ENCODE peak calls at places on chromosomes 13 and 19, in seven cellular contexts. O is CD4-positive, CD25-positive, alpha-beta regulatory T cell; D is small intestine; W is Peyer's patch; V is neural progenitor cell; T is psoas muscle; Q is uterus. J is an unnamed sample.

GRCh38 chr19:35656700-35657099 is 8.6 kb downstream of the COX6B1 start:
- DNase-seq in O (no peak), D (no peak), W (no peak), V (no peak), T (no peak), Q (no peak), J (no peak)

GRCh38 chr19:6278740-6279619 is 795 bp downstream of the MLLT1 start:
- DNase-seq in O (no peak), D (no peak), W (no peak), V (no peak), T (peak; percentile 65), Q (peak; percentile 28), J (no peak)

GRCh38 chr13:48000559-48001126 is 430 bp downstream of the SUCLA2 start:
- DNase-seq in O (peak; percentile 3), D (peak; percentile 37), W (no peak), V (peak; percentile 55), T (no peak), Q (no peak), J (no peak)

GRCh38 chr19:10335149-10336053 is 2.1 kb upstream of the RAVER1 start:
- DNase-seq in O (no peak), D (no peak), W (no peak), V (no peak), T (no peak), Q (no peak), J (no peak)

GRCh38 chr19:1312732-1313694 is 27.3 kb downstream of the EFNA2 start:
- DNase-seq in O (no peak), D (peak; percentile 29), W (no peak), V (peak; percentile 48), T (no peak), Q (no peak), J (no peak)

GRCh38 chr19:55526216-55527196 is 10.4 kb downstream of the SBK2 start:
- DNase-seq in O (no peak), D (peak; percentile 62), W (peak; percentile 82), V (no peak), T (peak; percentile 93), Q (peak; percentile 39), J (peak; percentile 75)

GRCh38 chr19:19966862-19967261 is 66.1 kb downstream of the ZNF93 start:
- DNase-seq in O (no peak), D (no peak), W (no peak), V (no peak), T (no peak), Q (no peak), J (no peak)

GRCh38 chr13:46698015-46698414 is 98.9 kb downstream of the ESD start:
- DNase-seq in O (no peak), D (no peak), W (no peak), V (no peak), T (peak; percentile 70), Q (peak; percentile 47), J (peak; percentile 70)

GRCh38 chr19:54252845-54253244 is 4.2 kb downstream of the LILRB5 start:
- DNase-seq in O (no peak), D (no peak), W (no peak), V (no peak), T (no peak), Q (no peak), J (peak; percentile 23)

GRCh38 chr19:480016-480855 is 16.1 kb upstream of the MADCAM1 start:
- DNase-seq in O (peak; percentile 15), D (peak; percentile 82), W (peak; percentile 80), V (peak; percentile 84), T (peak; percentile 89), Q (peak; percentile 50), J (peak; percentile 87)

GRCh38 chr13:25881946-25882574 is 169.8 kb downstream of the SHISA2 start:
- DNase-seq in O (no peak), D (no peak), W (no peak), V (peak; percentile 91), T (no peak), Q (no peak), J (no peak)

GRCh38 chr13:113041821-113042335 is 63.7 kb upstream of the F7 start:
- DNase-seq in O (no peak), D (no peak), W (no peak), V (no peak), T (no peak), Q (no peak), J (no peak)

GRCh38 chr19:33797821-33798633 is 1.4 kb downstream of the KCTD15 start:
- DNase-seq in O (no peak), D (peak; percentile 30), W (peak; percentile 80), V (peak; percentile 88), T (peak; percentile 61), Q (peak; percentile 69), J (no peak)

GRCh38 chr13:85303630-85304029 is 495.6 kb downstream of the SLITRK6 start:
- DNase-seq in O (no peak), D (no peak), W (no peak), V (no peak), T (no peak), Q (no peak), J (no peak)

GRCh38 chr19:51181913-51182419 is 39.9 kb downstream of the SIGLEC7 start:
- DNase-seq in O (no peak), D (no peak), W (no peak), V (peak; percentile 53), T (no peak), Q (no peak), J (no peak)

GRCh38 chr13:50149932-50150331 is 134.7 kb downstream of the KCNRG start:
- DNase-seq in O (no peak), D (peak; percentile 64), W (no peak), V (no peak), T (no peak), Q (peak; percentile 35), J (no peak)

GRCh38 chr13:50152224-50152623 is 137.0 kb downstream of the KCNRG start:
- DNase-seq in O (no peak), D (peak; percentile 8), W (no peak), V (no peak), T (no peak), Q (no peak), J (no peak)

GRCh38 chr13:50152655-50153309 is 137.5 kb downstream of the KCNRG start:
- DNase-seq in O (no peak), D (peak; percentile 37), W (no peak), V (no peak), T (no peak), Q (no peak), J (no peak)

GRCh38 chr13:50153401-50153800 is 138.2 kb downstream of the KCNRG start:
- DNase-seq in O (no peak), D (no peak), W (no peak), V (no peak), T (no peak), Q (no peak), J (no peak)

DNA sequence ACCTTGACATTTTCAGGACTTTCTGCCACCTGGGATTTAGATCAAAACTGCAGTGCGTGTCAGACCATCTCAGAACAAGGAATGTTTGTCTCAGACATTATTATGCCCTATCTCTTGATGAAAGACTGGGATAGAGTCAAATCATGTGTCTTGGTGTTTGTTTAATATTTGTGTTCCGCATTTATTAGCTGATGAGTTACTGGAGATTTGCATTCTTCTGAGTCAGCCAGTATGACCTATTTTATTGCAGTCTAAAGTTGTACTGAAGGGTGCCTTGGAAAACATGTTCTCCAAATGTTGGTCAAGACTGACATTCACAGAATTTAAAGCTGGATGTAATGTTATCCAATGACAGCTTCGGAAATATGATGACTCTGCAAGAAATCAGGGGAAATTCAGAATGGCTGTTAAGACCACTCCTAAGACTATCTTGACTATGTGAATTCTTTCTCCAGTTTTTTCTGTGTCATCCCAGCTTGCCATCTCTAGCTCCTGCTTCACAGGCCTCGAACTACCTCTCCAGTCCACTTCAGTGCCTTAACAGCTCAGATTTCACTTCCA is 134.0 kb downstream of the KCNRG start:
- DNase-seq in O (no peak), D (no peak), W (no peak), V (no peak), T (no peak), Q (no peak), J (no peak)
- H3K27ac ChIP-seq in O (no peak overlapping the region), D (no peak overlapping the region), W (no peak overlapping the region), V (no peak overlapping the region), T (no peak overlapping the region), Q (no peak overlapping the region), J (no peak overlapping the region)

GRCh38 chr13:98721825-98722510 is 30.5 kb downstream of the SLC15A1 start:
- DNase-seq in O (no peak), D (no peak), W (no peak), V (no peak), T (no peak), Q (no peak), J (no peak)

GRCh38 chr13:98717256-98717655 is 35.2 kb downstream of the SLC15A1 start:
- DNase-seq in O (no peak), D (no peak), W (no peak), V (no peak), T (no peak), Q (no peak), J (no peak)

GRCh38 chr13:98719527-98720250 is 32.8 kb downstream of the SLC15A1 start:
- DNase-seq in O (no peak), D (no peak), W (no peak), V (no peak), T (no peak), Q (no peak), J (no peak)

GRCh38 chr13:98722958-98723357 is 29.5 kb downstream of the SLC15A1 start:
- DNase-seq in O (no peak), D (peak; percentile 64), W (no peak), V (no peak), T (no peak), Q (no peak), J (no peak)

DNA sequence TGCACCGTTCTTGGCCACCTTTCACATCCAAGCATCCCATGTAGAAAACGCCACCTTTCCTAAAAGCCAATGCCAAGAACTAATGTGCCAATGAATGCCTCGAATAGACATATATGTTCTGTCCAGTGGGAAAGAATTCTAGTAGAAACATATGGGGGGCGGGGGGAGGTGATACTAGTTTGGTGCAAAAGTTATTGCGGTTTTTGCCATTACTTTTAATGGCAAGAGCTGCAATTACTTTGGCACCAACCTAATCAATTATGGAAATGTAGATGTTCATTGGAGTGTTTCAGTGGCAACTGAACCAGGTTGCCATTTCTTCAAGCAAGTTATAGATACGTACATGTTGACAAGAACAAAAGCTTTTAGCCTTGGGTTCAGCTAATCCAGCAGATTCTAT is 34.6 kb downstream of the SLC15A1 start:
- DNase-seq in O (no peak), D (no peak), W (no peak), V (no peak), T (no peak), Q (no peak), J (no peak)
- H3K27me3 ChIP-seq in O (peaks cover 3% of the 10 kb centered on the region), D (no peaks in the 10 kb centered on the region), W (no peaks in the 10 kb centered on the region), V (no peaks in the 10 kb centered on the region), T (no peaks in the 10 kb centered on the region), Q (no peaks in the 10 kb centered on the region), J (no peaks in the 10 kb centered on the region)

DNA sequence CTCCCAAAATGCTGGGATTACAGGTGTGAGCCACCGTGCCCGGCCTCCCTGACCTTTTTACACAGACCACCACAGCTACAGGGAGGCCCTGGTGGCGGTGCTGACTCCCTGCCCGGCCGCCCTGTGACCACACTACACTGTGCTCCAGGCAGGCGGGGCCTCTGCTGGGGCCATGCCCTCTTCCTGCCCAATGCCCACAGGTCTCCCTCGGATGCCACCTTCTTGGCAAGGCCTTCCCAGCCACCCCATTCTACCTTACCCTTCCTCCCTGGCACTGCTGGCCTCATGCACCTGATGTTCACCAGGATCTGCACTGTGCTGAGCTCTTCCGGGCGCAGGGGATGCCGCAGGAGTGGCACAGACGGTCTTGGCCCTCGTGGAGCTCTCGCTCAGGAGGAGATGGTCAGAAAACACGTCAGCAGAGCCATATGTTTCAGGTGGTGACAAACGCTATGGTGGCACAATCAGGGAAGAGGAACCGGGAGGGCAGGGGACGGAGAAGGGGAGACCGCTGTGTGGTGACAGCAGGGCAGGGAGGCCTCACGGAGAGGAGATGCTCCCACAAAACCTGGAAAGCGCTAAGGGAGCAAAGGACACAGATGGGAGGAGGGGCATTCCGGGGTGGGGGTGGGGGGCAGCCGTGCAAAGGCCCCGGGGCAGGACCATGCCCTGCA is 4.1 kb downstream of the PIP5K1C start:
- DNase-seq in O (no peak), D (no peak), W (no peak), V (no peak), T (no peak), Q (no peak), J (no peak)
- H3K27ac ChIP-seq in O (no peak overlapping the region), D (no peak overlapping the region), W (no peak overlapping the region), V (no peak overlapping the region), T (no peak overlapping the region), Q (no peak overlapping the region), J (no peak overlapping the region)

GRCh38 chr19:38429811-38430156 is 3.7 kb upstream of the RYR1 start:
- DNase-seq in O (no peak), D (no peak), W (no peak), V (no peak), T (no peak), Q (no peak), J (no peak)
- H3K27me3 ChIP-seq in O (no peaks in the 10 kb centered on the region), D (peaks cover 4% of the 10 kb centered on the region), W (no peaks in the 10 kb centered on the region), V (no peaks in the 10 kb centered on the region), T (no peaks in the 10 kb centered on the region), Q (peaks cover 14% of the 10 kb centered on the region), J (no peaks in the 10 kb centered on the region)